ENCODE peak calls at places on chromosomes 16 and 17, in eight cellular contexts. One of them, this sample, is unnamed.

GRCh38 chr17:83056583-83057396 is 22.6 kb upstream of the METRNL start:
- DNase-seq in stimulated activated CD8-positive, alpha-beta memory T cell treated with anti-CD3 and anti-CD28 coated beads, Interleukin-7, amount 100 ng/mL, for 1 hour: no peak
- DNase-seq in activated T-cell treated with anti-CD3 and anti-CD28 coated beads for 48 hours: no peak
- DNase-seq in activated CD4-positive, alpha-beta T cell treated with anti-CD3 and anti-CD28 coated beads, Interleukin-2, amount 50 U/mL, for 1 hour: no peak
- DNase-seq in ovary: peak
- DNase-seq in H7: peak
- DNase-seq in neural crest cell: no peak
- DNase-seq in RPMI7951: peak
- DNase-seq in this sample: peak

GRCh38 chr16:54867302-54867832 is 63.3 kb upstream of the IRX5 start:
- DNase-seq in stimulated activated CD8-positive, alpha-beta memory T cell treated with anti-CD3 and anti-CD28 coated beads, Interleukin-7, amount 100 ng/mL, for 1 hour: no peak
- DNase-seq in activated T-cell treated with anti-CD3 and anti-CD28 coated beads for 48 hours: peak
- DNase-seq in activated CD4-positive, alpha-beta T cell treated with anti-CD3 and anti-CD28 coated beads, Interleukin-2, amount 50 U/mL, for 1 hour: no peak
- DNase-seq in ovary: no peak
- DNase-seq in H7: no peak
- DNase-seq in neural crest cell: no peak
- DNase-seq in RPMI7951: peak
- DNase-seq in this sample: no peak

GRCh38 chr17:58084317-58084981 is 1.2 kb downstream of the DYNLL2 start:
- DNase-seq in stimulated activated CD8-positive, alpha-beta memory T cell treated with anti-CD3 and anti-CD28 coated beads, Interleukin-7, amount 100 ng/mL, for 1 hour: no peak
- DNase-seq in activated T-cell treated with anti-CD3 and anti-CD28 coated beads for 48 hours: peak
- DNase-seq in activated CD4-positive, alpha-beta T cell treated with anti-CD3 and anti-CD28 coated beads, Interleukin-2, amount 50 U/mL, for 1 hour: peak
- DNase-seq in ovary: peak
- DNase-seq in H7: peak
- DNase-seq in neural crest cell: no peak
- DNase-seq in RPMI7951: peak
- DNase-seq in this sample: no peak

GRCh38 chr16:4369006-4369766 is 2.5 kb upstream of the VASN start:
- DNase-seq in stimulated activated CD8-positive, alpha-beta memory T cell treated with anti-CD3 and anti-CD28 coated beads, Interleukin-7, amount 100 ng/mL, for 1 hour: no peak
- DNase-seq in activated T-cell treated with anti-CD3 and anti-CD28 coated beads for 48 hours: no peak
- DNase-seq in activated CD4-positive, alpha-beta T cell treated with anti-CD3 and anti-CD28 coated beads, Interleukin-2, amount 50 U/mL, for 1 hour: no peak
- DNase-seq in ovary: no peak
- DNase-seq in H7: no peak
- DNase-seq in neural crest cell: no peak
- DNase-seq in RPMI7951: peak
- DNase-seq in this sample: no peak

GRCh38 chr17:70581459-70581858 is 412.1 kb downstream of the KCNJ2 start:
- DNase-seq in stimulated activated CD8-positive, alpha-beta memory T cell treated with anti-CD3 and anti-CD28 coated beads, Interleukin-7, amount 100 ng/mL, for 1 hour: no peak
- DNase-seq in activated T-cell treated with anti-CD3 and anti-CD28 coated beads for 48 hours: no peak
- DNase-seq in activated CD4-positive, alpha-beta T cell treated with anti-CD3 and anti-CD28 coated beads, Interleukin-2, amount 50 U/mL, for 1 hour: no peak
- DNase-seq in ovary: no peak
- DNase-seq in H7: no peak
- DNase-seq in neural crest cell: no peak
- DNase-seq in RPMI7951: no peak
- DNase-seq in this sample: no peak

GRCh38 chr17:49741009-49741691 is 22.8 kb downstream of the FAM117A start:
- DNase-seq in stimulated activated CD8-positive, alpha-beta memory T cell treated with anti-CD3 and anti-CD28 coated beads, Interleukin-7, amount 100 ng/mL, for 1 hour: no peak
- DNase-seq in activated T-cell treated with anti-CD3 and anti-CD28 coated beads for 48 hours: no peak
- DNase-seq in activated CD4-positive, alpha-beta T cell treated with anti-CD3 and anti-CD28 coated beads, Interleukin-2, amount 50 U/mL, for 1 hour: no peak
- DNase-seq in ovary: no peak
- DNase-seq in H7: no peak
- DNase-seq in neural crest cell: no peak
- DNase-seq in RPMI7951: no peak
- DNase-seq in this sample: no peak

GRCh38 chr17:80259642-80260535 is 763 bp upstream of the RNF213 start:
- DNase-seq in stimulated activated CD8-positive, alpha-beta memory T cell treated with anti-CD3 and anti-CD28 coated beads, Interleukin-7, amount 100 ng/mL, for 1 hour: no peak
- DNase-seq in activated T-cell treated with anti-CD3 and anti-CD28 coated beads for 48 hours: peak
- DNase-seq in activated CD4-positive, alpha-beta T cell treated with anti-CD3 and anti-CD28 coated beads, Interleukin-2, amount 50 U/mL, for 1 hour: peak
- DNase-seq in ovary: peak
- DNase-seq in H7: peak
- DNase-seq in neural crest cell: peak
- DNase-seq in RPMI7951: peak
- DNase-seq in this sample: peak

GRCh38 chr17:43940630-43941029 is 1.6 kb downstream of the PPY start:
- DNase-seq in stimulated activated CD8-positive, alpha-beta memory T cell treated with anti-CD3 and anti-CD28 coated beads, Interleukin-7, amount 100 ng/mL, for 1 hour: no peak
- DNase-seq in activated T-cell treated with anti-CD3 and anti-CD28 coated beads for 48 hours: peak
- DNase-seq in activated CD4-positive, alpha-beta T cell treated with anti-CD3 and anti-CD28 coated beads, Interleukin-2, amount 50 U/mL, for 1 hour: no peak
- DNase-seq in ovary: no peak
- DNase-seq in H7: peak
- DNase-seq in neural crest cell: peak
- DNase-seq in RPMI7951: peak
- DNase-seq in this sample: no peak

GRCh38 chr17:57130708-57131461 is 45.8 kb downstream of the AKAP1 start:
- DNase-seq in stimulated activated CD8-positive, alpha-beta memory T cell treated with anti-CD3 and anti-CD28 coated beads, Interleukin-7, amount 100 ng/mL, for 1 hour: peak
- DNase-seq in activated T-cell treated with anti-CD3 and anti-CD28 coated beads for 48 hours: peak
- DNase-seq in activated CD4-positive, alpha-beta T cell treated with anti-CD3 and anti-CD28 coated beads, Interleukin-2, amount 50 U/mL, for 1 hour: peak
- DNase-seq in ovary: peak
- DNase-seq in H7: peak
- DNase-seq in neural crest cell: peak
- DNase-seq in RPMI7951: peak
- DNase-seq in this sample: peak

GRCh38 chr17:53217311-53217710 is 605.4 kb upstream of the KIF2B start:
- DNase-seq in stimulated activated CD8-positive, alpha-beta memory T cell treated with anti-CD3 and anti-CD28 coated beads, Interleukin-7, amount 100 ng/mL, for 1 hour: no peak
- DNase-seq in activated T-cell treated with anti-CD3 and anti-CD28 coated beads for 48 hours: no peak
- DNase-seq in activated CD4-positive, alpha-beta T cell treated with anti-CD3 and anti-CD28 coated beads, Interleukin-2, amount 50 U/mL, for 1 hour: no peak
- DNase-seq in ovary: no peak
- DNase-seq in H7: no peak
- DNase-seq in neural crest cell: no peak
- DNase-seq in RPMI7951: no peak
- DNase-seq in this sample: no peak

GRCh38 chr16:49075709-49076108 is 205.9 kb downstream of the CBLN1 start:
- DNase-seq in stimulated activated CD8-positive, alpha-beta memory T cell treated with anti-CD3 and anti-CD28 coated beads, Interleukin-7, amount 100 ng/mL, for 1 hour: no peak
- DNase-seq in activated T-cell treated with anti-CD3 and anti-CD28 coated beads for 48 hours: no peak
- DNase-seq in activated CD4-positive, alpha-beta T cell treated with anti-CD3 and anti-CD28 coated beads, Interleukin-2, amount 50 U/mL, for 1 hour: no peak
- DNase-seq in ovary: no peak
- DNase-seq in H7: no peak
- DNase-seq in neural crest cell: no peak
- DNase-seq in RPMI7951: no peak
- DNase-seq in this sample: no peak

GRCh38 chr17:38864636-38865398 is 5.0 kb upstream of the LASP1 start:
- DNase-seq in stimulated activated CD8-positive, alpha-beta memory T cell treated with anti-CD3 and anti-CD28 coated beads, Interleukin-7, amount 100 ng/mL, for 1 hour: no peak
- DNase-seq in activated T-cell treated with anti-CD3 and anti-CD28 coated beads for 48 hours: no peak
- DNase-seq in activated CD4-positive, alpha-beta T cell treated with anti-CD3 and anti-CD28 coated beads, Interleukin-2, amount 50 U/mL, for 1 hour: no peak
- DNase-seq in ovary: no peak
- DNase-seq in H7: peak
- DNase-seq in neural crest cell: no peak
- DNase-seq in RPMI7951: peak
- DNase-seq in this sample: no peak

GRCh38 chr16:13120091-13120490 is 218.7 kb downstream of the SHISA9 start:
- DNase-seq in stimulated activated CD8-positive, alpha-beta memory T cell treated with anti-CD3 and anti-CD28 coated beads, Interleukin-7, amount 100 ng/mL, for 1 hour: no peak
- DNase-seq in activated T-cell treated with anti-CD3 and anti-CD28 coated beads for 48 hours: no peak
- DNase-seq in activated CD4-positive, alpha-beta T cell treated with anti-CD3 and anti-CD28 coated beads, Interleukin-2, amount 50 U/mL, for 1 hour: no peak
- DNase-seq in ovary: no peak
- DNase-seq in H7: no peak
- DNase-seq in neural crest cell: no peak
- DNase-seq in RPMI7951: no peak
- DNase-seq in this sample: no peak

GRCh38 chr16:66637806-66638205 is 33.3 kb downstream of the CMTM3 start:
- DNase-seq in stimulated activated CD8-positive, alpha-beta memory T cell treated with anti-CD3 and anti-CD28 coated beads, Interleukin-7, amount 100 ng/mL, for 1 hour: no peak
- DNase-seq in activated T-cell treated with anti-CD3 and anti-CD28 coated beads for 48 hours: no peak
- DNase-seq in activated CD4-positive, alpha-beta T cell treated with anti-CD3 and anti-CD28 coated beads, Interleukin-2, amount 50 U/mL, for 1 hour: no peak
- DNase-seq in ovary: no peak
- DNase-seq in H7: no peak
- DNase-seq in neural crest cell: no peak
- DNase-seq in RPMI7951: no peak
- DNase-seq in this sample: no peak

This sample was measured in Right ventricle myocardium inferior.